ENCODE peak calls at places on chromosomes 12 and 14, in six cellular contexts. Y is neuronal stem cell, O is IMR-90, P is H9, I is H1, C is mesenchymal stem cell. E is an unnamed sample.

GRCh38 chr12:4997939-4998338 is 45.7 kb upstream of the KCNA5 start:
- DNase-seq in Y (no peak), I (no peak), P (no peak), C (peak), O (peak), E (no peak)

GRCh38 chr14:92647499-92648279 is 100.7 kb downstream of the LGMN start:
- DNase-seq in C (peak), Y (no peak), I (no peak), P (no peak), O (peak), E (peak)

GRCh38 chr12:54459355-54459754 is 14.0 kb downstream of the GTSF1 start:
- DNase-seq in Y (no peak), I (no peak), C (no peak), P (no peak), O (no peak), E (no peak)

GRCh38 chr12:57242329-57242690 is 8.7 kb downstream of the STAC3 start:
- DNase-seq in Y (no peak), O (no peak), I (no peak), P (no peak), C (no peak), E (no peak)

GRCh38 chr12:46959484-46959883 is 119.9 kb upstream of the PCED1B start:
- DNase-seq in O (peak), I (no peak), C (peak), Y (no peak), P (no peak), E (peak)

GRCh38 chr12:10965511-10965910 is 21.2 kb downstream of the TAS2R50 start:
- DNase-seq in P (no peak), Y (no peak), I (no peak), C (no peak), O (no peak), E (no peak)

GRCh38 chr12:15472036-15472435 is 149.7 kb downstream of the PTPRO start:
- DNase-seq in Y (no peak), O (no peak), I (no peak), P (no peak), C (no peak), E (peak)

GRCh38 chr12:34302131-34302885 is 280.0 kb downstream of the ALG10 start:
- DNase-seq in C (no peak), Y (no peak), O (no peak), P (no peak), I (no peak), E (no peak)

GRCh38 chr14:71855399-71856036 is 76.7 kb upstream of the RGS6 start:
- DNase-seq in I (peak), O (peak), P (peak), Y (peak), C (peak), E (peak)

GRCh38 chr14:71852201-71852600 is 80.0 kb upstream of the RGS6 start:
- DNase-seq in P (no peak), O (no peak), I (no peak), C (peak), Y (peak), E (no peak)

GRCh38 chr14:71856199-71856919 is 75.9 kb upstream of the RGS6 start:
- DNase-seq in C (no peak), O (no peak), Y (no peak), P (no peak), I (no peak), E (no peak)
- H2AFZ ChIP-seq in C (no peak), O (no peak), Y (no peak), P (no peak), I (no peak), E (no peak)

DNA sequence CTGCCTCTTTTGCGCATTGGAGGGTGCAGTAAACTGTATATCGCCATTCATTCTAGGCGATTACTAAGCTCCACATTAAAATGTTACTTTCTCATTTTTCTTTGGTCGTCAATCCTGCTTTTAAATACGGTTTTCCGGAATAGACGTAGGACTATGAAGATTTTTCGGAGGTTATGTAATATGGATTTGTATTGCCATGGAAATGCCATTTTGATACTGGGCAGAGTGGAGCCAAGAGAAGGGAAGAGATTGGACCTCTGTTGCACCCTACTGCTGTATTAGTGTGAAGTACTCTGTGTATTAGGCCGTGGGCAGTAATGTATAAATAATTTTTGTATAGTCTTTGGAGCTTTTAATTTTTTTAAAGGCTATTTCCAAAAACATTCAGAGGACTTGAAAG is 992 bp downstream of the RBM25 start:
- DNase-seq in O (peak), I (no peak), P (no peak), Y (no peak), C (peak), E (no peak)
- H3K23ac ChIP-seq in O (peak), I (no peak), P (no peak), Y (no peak), C (no peak), E (no peak)

DNA sequence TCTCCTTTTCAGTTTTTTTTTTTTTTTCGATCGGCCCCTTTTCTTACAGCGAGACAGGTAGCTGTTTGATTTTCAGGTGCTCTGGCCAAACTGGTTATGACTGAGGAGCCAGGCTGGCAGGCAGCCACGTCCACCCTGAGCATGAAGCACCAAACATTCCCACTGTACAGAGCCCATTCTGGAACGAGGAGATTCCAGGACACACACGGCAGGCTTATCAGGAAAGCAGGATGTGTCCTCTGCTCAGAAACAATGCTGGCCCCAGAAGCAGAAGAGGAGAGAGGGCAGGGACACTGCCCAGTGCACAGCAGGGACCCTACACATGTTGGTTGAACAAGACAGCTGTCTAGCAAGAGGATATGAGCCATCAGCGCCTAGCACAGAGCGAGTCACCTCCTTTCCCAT is 3.7 kb upstream of the KRT2 start:
- DNase-seq in P (peak), O (no peak), C (no peak), I (no peak), Y (no peak), E (peak)
- H2AFZ ChIP-seq in P (no peak), O (no peak), C (no peak), I (no peak), Y (no peak), E (no peak)

GRCh38 chr14:90791481-90791880 is 24.7 kb downstream of the TTC7B start:
- DNase-seq in C (no peak), I (no peak), O (no peak), P (no peak), Y (no peak), E (no peak)
- H3K23ac ChIP-seq in C (no peak), I (no peak), O (no peak), P (no peak), Y (no peak), E (no peak)

GRCh38 chr14:85701763-85702162 is 171.8 kb downstream of the FLRT2 start:
- DNase-seq in Y (no peak), I (no peak), C (peak), P (no peak), O (no peak), E (peak)
- H2AFZ ChIP-seq in Y (no peak), I (no peak), C (no peak), P (no peak), O (no peak), E (no peak)

GRCh38 chr12:109821968-109822367 is 11.2 kb downstream of the TRPV4 start:
- DNase-seq in I (no peak), C (no peak), O (no peak), P (no peak), Y (no peak), E (no peak)
- H3K23ac ChIP-seq in I (no peak), C (no peak), O (no peak), P (no peak), Y (no peak), E (no peak)

GRCh38 chr12:24979286-24979685 is 30.4 kb upstream of the BCAT1 start:
- DNase-seq in O (no peak), I (no peak), Y (no peak), C (no peak), P (no peak), E (no peak)
- H2AFZ ChIP-seq in O (no peak), I (no peak), Y (no peak), C (no peak), P (no peak), E (no peak)

GRCh38 chr12:122523846-122524718 is 2.7 kb downstream of the RSRC2 start:
- DNase-seq in P (no peak), Y (no peak), C (peak), O (peak), I (no peak), E (no peak)

GRCh38 chr12:122527478-122527944 is 462 bp downstream of the KNTC1 start:
- DNase-seq in C (no peak), Y (no peak), P (peak), I (no peak), O (peak), E (peak)

GRCh38 chr12:122528992-122529391 is 1.9 kb downstream of the KNTC1 start:
- DNase-seq in I (no peak), P (no peak), O (no peak), Y (no peak), C (no peak), E (no peak)

GRCh38 chr12:122528582-122528981 is 1.5 kb downstream of the KNTC1 start:
- DNase-seq in C (no peak), I (no peak), O (no peak), Y (no peak), P (no peak), E (no peak)

GRCh38 chr12:122526683-122527477 is at the start of the genes KNTC1 and RSRC2:
- DNase-seq in Y (peak), P (peak), O (peak), C (peak), I (peak), E (peak)
- H3K23ac ChIP-seq in Y (peak), P (no peak), O (peak), C (peak), I (no peak), E (peak)

E was measured in trophoblast cell.